ENCODE peak calls at places on chromosome 14, in nine cellular contexts. One of them, this sample, is unnamed.

GRCh38 chr14:89493877-89494634 is 77.0 kb upstream of the FOXN3 start:
- DNase-seq in transverse colon: no peak
- DNase-seq in heart left ventricle: no peak
- DNase-seq in cardiac fibroblast: no peak
- DNase-seq in HL-60: no peak
- DNase-seq in SK-N-SH: peak
- DNase-seq in astrocyte of the spinal cord: no peak
- DNase-seq in tibial nerve: no peak
- DNase-seq in GM12865: peak
- DNase-seq in this sample: no peak

GRCh38 chr14:35825968-35826217 is 245 bp upstream of the BRMS1L start:
- DNase-seq in SK-N-SH: no peak
- DNase-seq in transverse colon: no peak
- DNase-seq in cardiac fibroblast: no peak
- DNase-seq in GM12865: no peak
- DNase-seq in heart left ventricle: no peak
- DNase-seq in HL-60: no peak
- DNase-seq in astrocyte of the spinal cord: no peak
- DNase-seq in tibial nerve: no peak
- DNase-seq in this sample: no peak

GRCh38 chr14:77303417-77304156 is 17.1 kb downstream of the POMT2 start:
- DNase-seq in heart left ventricle: no peak
- DNase-seq in transverse colon: no peak
- DNase-seq in SK-N-SH: no peak
- DNase-seq in GM12865: peak
- DNase-seq in astrocyte of the spinal cord: peak
- DNase-seq in HL-60: peak
- DNase-seq in tibial nerve: no peak
- DNase-seq in cardiac fibroblast: peak
- DNase-seq in this sample: peak

GRCh38 chr14:77607741-77608302 is 8.6 kb downstream of the SPTLC2 start:
- DNase-seq in transverse colon: no peak
- DNase-seq in heart left ventricle: peak
- DNase-seq in cardiac fibroblast: no peak
- DNase-seq in astrocyte of the spinal cord: no peak
- DNase-seq in GM12865: peak
- DNase-seq in SK-N-SH: no peak
- DNase-seq in tibial nerve: no peak
- DNase-seq in HL-60: peak
- DNase-seq in this sample: no peak

GRCh38 chr14:45177081-45177480 is 41.4 kb downstream of the FANCM start:
- DNase-seq in cardiac fibroblast: peak
- DNase-seq in heart left ventricle: no peak
- DNase-seq in HL-60: no peak
- DNase-seq in SK-N-SH: no peak
- DNase-seq in tibial nerve: no peak
- DNase-seq in transverse colon: no peak
- DNase-seq in astrocyte of the spinal cord: peak
- DNase-seq in GM12865: no peak
- DNase-seq in this sample: peak

GRCh38 chr14:26281280-26281998 is 316.4 kb downstream of the NOVA1 start:
- DNase-seq in heart left ventricle: no peak
- DNase-seq in transverse colon: no peak
- DNase-seq in astrocyte of the spinal cord: peak
- DNase-seq in tibial nerve: no peak
- DNase-seq in GM12865: no peak
- DNase-seq in cardiac fibroblast: peak
- DNase-seq in SK-N-SH: no peak
- DNase-seq in HL-60: peak
- DNase-seq in this sample: peak

GRCh38 chr14:104362761-104363605 is 216.6 kb upstream of the C14orf180 start:
- DNase-seq in SK-N-SH: peak
- DNase-seq in transverse colon: no peak
- DNase-seq in heart left ventricle: no peak
- DNase-seq in tibial nerve: no peak
- DNase-seq in astrocyte of the spinal cord: no peak
- DNase-seq in GM12865: no peak
- DNase-seq in cardiac fibroblast: no peak
- DNase-seq in HL-60: no peak
- DNase-seq in this sample: no peak

GRCh38 chr14:45947785-45948184 is 694.8 kb upstream of the MIS18BP1 start:
- DNase-seq in tibial nerve: no peak
- DNase-seq in cardiac fibroblast: no peak
- DNase-seq in GM12865: no peak
- DNase-seq in HL-60: no peak
- DNase-seq in heart left ventricle: no peak
- DNase-seq in SK-N-SH: no peak
- DNase-seq in transverse colon: no peak
- DNase-seq in astrocyte of the spinal cord: no peak
- DNase-seq in this sample: no peak

GRCh38 chr14:22646570-22647254 is 2.6 kb upstream of the OR6J1 start:
- DNase-seq in cardiac fibroblast: peak
- DNase-seq in heart left ventricle: no peak
- DNase-seq in HL-60: no peak
- DNase-seq in astrocyte of the spinal cord: peak
- DNase-seq in transverse colon: no peak
- DNase-seq in GM12865: no peak
- DNase-seq in SK-N-SH: no peak
- DNase-seq in tibial nerve: no peak
- DNase-seq in this sample: peak

GRCh38 chr14:104206281-104206904 is 68.0 kb downstream of the KIF26A start:
- DNase-seq in HL-60: no peak
- DNase-seq in heart left ventricle: no peak
- DNase-seq in cardiac fibroblast: no peak
- DNase-seq in tibial nerve: no peak
- DNase-seq in GM12865: no peak
- DNase-seq in transverse colon: peak
- DNase-seq in astrocyte of the spinal cord: no peak
- DNase-seq in SK-N-SH: peak
- DNase-seq in this sample: no peak

GRCh38 chr14:104688755-104689619 is at the start of gene INF2:
- DNase-seq in SK-N-SH: peak
- DNase-seq in tibial nerve: no peak
- DNase-seq in cardiac fibroblast: peak
- DNase-seq in HL-60: no peak
- DNase-seq in transverse colon: peak
- DNase-seq in astrocyte of the spinal cord: peak
- DNase-seq in heart left ventricle: peak
- DNase-seq in GM12865: peak
- DNase-seq in this sample: no peak

GRCh38 chr14:21940887-21941855 is 267.6 kb upstream of the OR4E1 start:
- DNase-seq in heart left ventricle: no peak
- DNase-seq in tibial nerve: no peak
- DNase-seq in SK-N-SH: peak
- DNase-seq in transverse colon: no peak
- DNase-seq in cardiac fibroblast: peak
- DNase-seq in astrocyte of the spinal cord: peak
- DNase-seq in GM12865: peak
- DNase-seq in HL-60: peak
- DNase-seq in this sample: no peak

GRCh38 chr14:58944226-58944769 is 244.2 kb upstream of the DAAM1 start:
- DNase-seq in SK-N-SH: no peak
- DNase-seq in cardiac fibroblast: no peak
- DNase-seq in heart left ventricle: no peak
- DNase-seq in transverse colon: peak
- DNase-seq in tibial nerve: no peak
- DNase-seq in astrocyte of the spinal cord: no peak
- DNase-seq in GM12865: no peak
- DNase-seq in HL-60: no peak
- DNase-seq in this sample: no peak

GRCh38 chr14:88554458-88555286 is at the start of gene PTPN21:
- DNase-seq in tibial nerve: peak
- DNase-seq in cardiac fibroblast: peak
- DNase-seq in SK-N-SH: peak
- DNase-seq in heart left ventricle: peak
- DNase-seq in astrocyte of the spinal cord: peak
- DNase-seq in transverse colon: peak
- DNase-seq in HL-60: no peak
- DNase-seq in GM12865: no peak
- DNase-seq in this sample: peak

GRCh38 chr14:59630281-59630963 is 53.8 kb upstream of the CCDC175 start:
- DNase-seq in astrocyte of the spinal cord: peak
- DNase-seq in tibial nerve: no peak
- DNase-seq in HL-60: no peak
- DNase-seq in cardiac fibroblast: no peak
- DNase-seq in heart left ventricle: no peak
- DNase-seq in transverse colon: no peak
- DNase-seq in GM12865: no peak
- DNase-seq in SK-N-SH: peak
- DNase-seq in this sample: no peak

GRCh38 chr14:20687362-20688166 is 1.0 kb upstream of the ANG start:
- DNase-seq in SK-N-SH: no peak
- DNase-seq in HL-60: no peak
- DNase-seq in heart left ventricle: no peak
- DNase-seq in astrocyte of the spinal cord: no peak
- DNase-seq in transverse colon: peak
- DNase-seq in cardiac fibroblast: no peak
- DNase-seq in tibial nerve: no peak
- DNase-seq in GM12865: no peak
- DNase-seq in this sample: no peak

DNA sequence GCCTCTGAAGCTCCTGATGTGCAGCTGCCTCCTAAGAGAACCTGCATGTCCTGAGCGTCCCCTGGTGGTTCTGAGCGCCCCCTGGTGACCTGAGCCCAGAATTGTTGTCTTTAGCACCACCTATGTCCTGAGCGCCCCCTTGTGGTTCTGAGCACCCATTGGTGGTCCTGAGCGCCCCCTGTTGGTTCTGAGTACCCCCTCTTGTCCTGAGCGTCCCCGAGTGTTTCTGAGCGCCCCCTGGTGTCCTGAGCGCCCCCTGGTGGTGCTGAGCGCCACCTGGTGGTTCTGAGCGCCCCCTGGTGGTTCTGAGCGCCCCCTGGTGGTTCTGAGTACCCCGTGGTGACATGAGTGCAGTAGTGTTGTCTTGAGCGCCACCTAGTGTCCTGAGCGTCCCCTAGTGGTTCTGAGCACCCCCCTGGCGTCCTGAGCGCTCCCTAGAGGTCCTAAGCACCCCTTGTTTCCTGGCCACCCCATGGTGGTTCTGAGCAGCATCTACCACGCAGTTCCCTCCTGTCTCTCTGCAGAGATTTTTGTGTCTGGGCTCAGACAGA is 782.5 kb downstream of the TMEM121 start:
- DNase-seq in HL-60: peak
- DNase-seq in tibial nerve: no peak
- DNase-seq in cardiac fibroblast: peak
- DNase-seq in transverse colon: peak
- DNase-seq in SK-N-SH: peak
- DNase-seq in heart left ventricle: no peak
- DNase-seq in GM12865: peak
- DNase-seq in astrocyte of the spinal cord: no peak
- DNase-seq in this sample: no peak
- TF ChIP-seq CTCF in HL-60: peak
- TF ChIP-seq CTCF in tibial nerve: no peak
- TF ChIP-seq CTCF in cardiac fibroblast: peak
- TF ChIP-seq CTCF in transverse colon: peak
- TF ChIP-seq CTCF in SK-N-SH: peak
- TF ChIP-seq CTCF in heart left ventricle: peak
- TF ChIP-seq CTCF in GM12865: peak
- TF ChIP-seq CTCF in astrocyte of the spinal cord: peak
- TF ChIP-seq CTCF in this sample: peak

DNA sequence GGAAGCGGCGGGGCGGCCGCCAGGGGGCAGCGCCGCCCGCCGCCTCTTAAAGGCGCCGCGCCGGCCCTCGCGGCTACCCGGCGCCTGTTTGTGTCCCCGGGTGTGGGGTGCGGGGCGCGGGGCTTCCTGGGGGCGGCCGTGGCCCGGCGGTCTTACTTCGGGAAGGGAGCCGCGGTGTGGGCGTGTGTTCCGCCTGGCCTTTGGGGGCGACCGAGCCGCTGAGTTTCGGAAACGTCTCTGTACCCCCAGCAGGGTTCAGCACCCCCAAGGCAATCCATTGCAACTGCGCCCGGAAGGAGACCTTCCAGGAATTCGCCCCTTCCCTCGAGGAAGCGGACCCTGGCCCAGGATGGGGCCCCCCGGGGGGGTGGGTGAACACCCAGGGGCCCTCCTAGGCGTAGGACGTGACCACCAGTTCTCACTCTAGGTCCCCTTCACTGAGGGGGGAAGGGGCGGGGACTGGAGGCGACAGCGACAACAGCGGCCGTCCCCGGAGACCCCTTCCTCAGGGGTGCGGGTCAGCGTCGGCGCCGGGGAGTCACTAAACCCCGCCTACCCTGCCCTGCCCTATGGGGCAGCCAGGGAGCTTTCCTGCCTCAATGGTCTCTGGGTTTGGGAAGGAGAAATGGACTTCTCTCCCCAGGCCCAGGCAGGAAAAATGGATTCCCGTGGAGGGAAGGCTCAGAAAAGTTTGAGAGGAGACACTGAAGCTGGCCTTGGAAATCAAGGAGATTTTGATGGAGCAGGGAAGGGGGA is at the start of gene ITPK1:
- DNase-seq in HL-60: peak
- DNase-seq in GM12865: peak
- DNase-seq in SK-N-SH: peak
- DNase-seq in cardiac fibroblast: peak
- DNase-seq in heart left ventricle: peak
- DNase-seq in astrocyte of the spinal cord: peak
- DNase-seq in tibial nerve: peak
- DNase-seq in transverse colon: peak
- DNase-seq in this sample: no peak
- TF ChIP-seq CTCF in HL-60: no peak
- TF ChIP-seq CTCF in GM12865: peak
- TF ChIP-seq CTCF in SK-N-SH: peak
- TF ChIP-seq CTCF in cardiac fibroblast: no peak
- TF ChIP-seq CTCF in heart left ventricle: peak
- TF ChIP-seq CTCF in astrocyte of the spinal cord: peak
- TF ChIP-seq CTCF in tibial nerve: peak
- TF ChIP-seq CTCF in transverse colon: peak
- TF ChIP-seq CTCF in this sample: peak

GRCh38 chr14:95614335-95614734 is 71.9 kb upstream of the TCL1B start:
- DNase-seq in tibial nerve: no peak
- DNase-seq in transverse colon: no peak
- DNase-seq in GM12865: peak
- DNase-seq in cardiac fibroblast: no peak
- DNase-seq in heart left ventricle: no peak
- DNase-seq in astrocyte of the spinal cord: no peak
- DNase-seq in SK-N-SH: no peak
- DNase-seq in HL-60: no peak
- DNase-seq in this sample: no peak

GRCh38 chr14:95609398-95609990 is 74.6 kb downstream of the GLRX5 start:
- DNase-seq in heart left ventricle: no peak
- DNase-seq in GM12865: peak
- DNase-seq in cardiac fibroblast: peak
- DNase-seq in astrocyte of the spinal cord: peak
- DNase-seq in tibial nerve: no peak
- DNase-seq in SK-N-SH: peak
- DNase-seq in transverse colon: no peak
- DNase-seq in HL-60: peak
- DNase-seq in this sample: peak

GRCh38 chr14:95611293-95611880 is 74.8 kb upstream of the TCL1B start:
- DNase-seq in heart left ventricle: no peak
- DNase-seq in HL-60: no peak
- DNase-seq in transverse colon: no peak
- DNase-seq in GM12865: peak
- DNase-seq in astrocyte of the spinal cord: no peak
- DNase-seq in SK-N-SH: no peak
- DNase-seq in cardiac fibroblast: no peak
- DNase-seq in tibial nerve: no peak
- DNase-seq in this sample: no peak
- TF ChIP-seq CTCF in heart left ventricle: no peak
- TF ChIP-seq CTCF in HL-60: no peak
- TF ChIP-seq CTCF in transverse colon: no peak
- TF ChIP-seq CTCF in GM12865: peak
- TF ChIP-seq CTCF in astrocyte of the spinal cord: no peak
- TF ChIP-seq CTCF in SK-N-SH: no peak
- TF ChIP-seq CTCF in cardiac fibroblast: no peak
- TF ChIP-seq CTCF in tibial nerve: no peak
- TF ChIP-seq CTCF in this sample: no peak

GRCh38 chr14:55581011-55581806 is 1.2 kb downstream of the KTN1 start:
- DNase-seq in GM12865: peak
- DNase-seq in transverse colon: peak
- DNase-seq in heart left ventricle: peak
- DNase-seq in astrocyte of the spinal cord: peak
- DNase-seq in tibial nerve: no peak
- DNase-seq in HL-60: peak
- DNase-seq in cardiac fibroblast: peak
- DNase-seq in SK-N-SH: peak
- DNase-seq in this sample: peak
- TF ChIP-seq CTCF in GM12865: no peak
- TF ChIP-seq CTCF in transverse colon: no peak
- TF ChIP-seq CTCF in heart left ventricle: no peak
- TF ChIP-seq CTCF in astrocyte of the spinal cord: no peak
- TF ChIP-seq CTCF in tibial nerve: no peak
- TF ChIP-seq CTCF in HL-60: no peak
- TF ChIP-seq CTCF in cardiac fibroblast: no peak
- TF ChIP-seq CTCF in SK-N-SH: no peak
- TF ChIP-seq CTCF in this sample: no peak